ENCODE peak calls at places on chromosomes 3 and 15, in six cellular contexts. P, X, D, V, A and F are unnamed samples.

GRCh38 chr3:183811638-183812037 is 13.7 kb downstream of the MAP6D1 start:
- DNase-seq in P (no peak), A (no peak), D (no peak), X (no peak), V (no peak), F (no peak)

GRCh38 chr3:195009607-195010006 is 261.4 kb downstream of the XXYLT1 start:
- DNase-seq in X (peak; percentile 24), A (no peak), D (no peak), P (no peak), V (no peak), F (no peak)

GRCh38 chr3:10428393-10429091 is 76.8 kb downstream of the ATP2B2 start:
- DNase-seq in A (no peak), V (no peak), X (no peak), D (peak; percentile 3), P (no peak), F (no peak)

GRCh38 chr3:113629941-113630340 is 66.5 kb downstream of the USF3 start:
- DNase-seq in V (no peak), D (no peak), P (no peak), X (no peak), A (no peak), F (no peak)

GRCh38 chr15:93265046-93265658 is 176.1 kb upstream of the RGMA start:
- DNase-seq in V (no peak), P (no peak), D (no peak), A (no peak), X (no peak), F (no peak)

GRCh38 chr15:101351736-101352135 is 56.7 kb upstream of the SNRPA1 start:
- DNase-seq in X (no peak), P (no peak), A (no peak), V (no peak), D (no peak), F (no peak)

GRCh38 chr3:114121996-114122709 is 56.7 kb downstream of the DRD3 start:
- DNase-seq in D (peak; percentile 8), X (no peak), P (peak; percentile 60), V (no peak), A (no peak), F (no peak)

GRCh38 chr3:197730200-197730599 is 6.5 kb downstream of the RUBCN start:
- DNase-seq in D (no peak), A (no peak), X (no peak), P (no peak), V (no peak), F (peak; percentile 36)

GRCh38 chr15:96344706-96345559 is 14.4 kb downstream of the NR2F2 start:
- DNase-seq in V (no peak), P (no peak), D (no peak), X (no peak), A (no peak), F (no peak)

GRCh38 chr3:148077318-148077923 is 620.3 kb upstream of the AGTR1 start:
- DNase-seq in P (no peak), V (no peak), D (no peak), X (no peak), A (no peak), F (no peak)

GRCh38 chr15:70154440-70155347 is 57.0 kb upstream of the TLE3 start:
- DNase-seq in V (no peak), A (no peak), D (peak; percentile 51), P (no peak), X (no peak), F (no peak)

GRCh38 chr15:42511010-42511396 is 15.6 kb downstream of the SNAP23 start:
- DNase-seq in V (no peak), P (no peak), A (no peak), X (no peak), D (no peak), F (no peak)

GRCh38 chr3:109177888-109178287 is 41.4 kb downstream of the C3orf85 start:
- DNase-seq in V (no peak), P (no peak), X (no peak), D (no peak), A (no peak), F (no peak)

GRCh38 chr15:71596672-71597071 is 213.7 kb upstream of the NR2E3 start:
- DNase-seq in P (peak; percentile 68), X (peak; percentile 81), A (no peak), V (no peak), D (peak; percentile 33), F (no peak)

GRCh38 chr3:29319798-29320197 is 38.9 kb downstream of the RBMS3 start:
- DNase-seq in V (no peak), A (no peak), P (no peak), D (no peak), X (no peak), F (no peak)

GRCh38 chr15:79170256-79170664 is 79.7 kb upstream of the RASGRF1 start:
- DNase-seq in A (no peak), P (peak; percentile 35), X (no peak), D (no peak), V (no peak), F (no peak)

GRCh38 chr3:11582123-11582968 is 61.4 kb downstream of the VGLL4 start:
- DNase-seq in A (peak; percentile 58), V (no peak), D (peak; percentile 71), X (peak; percentile 68), P (peak; percentile 82), F (no peak)

GRCh38 chr3:42014443-42014945 is 52.6 kb upstream of the ULK4 start:
- DNase-seq in A (no peak), V (no peak), X (no peak), D (peak; percentile 18), P (no peak), F (no peak)

GRCh38 chr15:99425666-99426301 is 140.0 kb upstream of the MEF2A start:
- DNase-seq in P (peak; percentile 50), V (no peak), X (peak; percentile 38), A (no peak), D (no peak), F (no peak)

GRCh38 chr3:17162116-17162515 is 277.4 kb downstream of the PLCL2 start:
- DNase-seq in D (no peak), V (no peak), P (no peak), A (no peak), X (no peak), F (no peak)

GRCh38 chr15:38860253-38860652 is 295.6 kb upstream of the RASGRP1 start:
- DNase-seq in V (no peak), X (no peak), A (no peak), P (no peak), D (peak; percentile 17), F (no peak)

GRCh38 chr15:70974004-70974832 is 81.6 kb downstream of the LRRC49 start:
- DNase-seq in V (no peak), P (no peak), D (no peak), X (no peak), A (no peak), F (no peak)

GRCh38 chr15:80480909-80481308 is 76.7 kb downstream of the ARNT2 start:
- DNase-seq in A (no peak), P (peak; percentile 58), X (no peak), V (no peak), D (peak; percentile 50), F (no peak)

GRCh38 chr3:167813169-167814123 is 77.9 kb downstream of the SERPINI1 start:
- DNase-seq in P (no peak), X (no peak), A (no peak), V (no peak), D (no peak), F (no peak)

GRCh38 chr15:43913941-43914340 is 87.1 kb downstream of the WDR76 start:
- DNase-seq in P (no peak), D (no peak), A (no peak), V (no peak), X (no peak), F (no peak)

GRCh38 chr3:71584216-71585061 is 911 bp upstream of the FOXP1 start:
- DNase-seq in X (peak; percentile 31), P (peak; percentile 43), A (peak; percentile 75), V (peak; percentile 18), D (peak; percentile 41), F (peak; percentile 63)

GRCh38 chr3:154708554-154708953 is 278.6 kb upstream of the GPR149 start:
- DNase-seq in P (no peak), X (no peak), V (no peak), D (no peak), A (no peak), F (no peak)

GRCh38 chr3:115325539-115325938 is 178.5 kb upstream of the ZBTB20 start:
- DNase-seq in A (peak; percentile 47), X (no peak), P (peak; percentile 31), V (no peak), D (peak; percentile 8), F (no peak)

GRCh38 chr3:179973024-179973423 is 63.7 kb downstream of the PEX5L start:
- DNase-seq in V (no peak), P (no peak), A (no peak), D (no peak), X (no peak), F (no peak)

GRCh38 chr15:41746802-41747201 is 27.5 kb upstream of the MAPKBP1 start:
- DNase-seq in A (no peak), D (no peak), X (no peak), V (no peak), P (no peak), F (no peak)

GRCh38 chr3:187997946-187998561 is 155.9 kb upstream of the LPP start:
- DNase-seq in V (no peak), X (no peak), P (no peak), A (no peak), D (no peak), F (no peak)

GRCh38 chr3:66486646-66487045 is 14.2 kb downstream of the LRIG1 start:
- DNase-seq in V (no peak), A (no peak), D (no peak), P (no peak), X (no peak), F (no peak)
- H3K4me1 ChIP-seq in V (peaks cover 28% of the 10 kb centered on the region), A (peaks cover 73% of the 10 kb centered on the region), D (peaks cover 93% of the 10 kb centered on the region), P (peaks cover 97% of the 10 kb centered on the region), X (peaks cover 97% of the 10 kb centered on the region), F (peaks cover 97% of the 10 kb centered on the region)

DNA sequence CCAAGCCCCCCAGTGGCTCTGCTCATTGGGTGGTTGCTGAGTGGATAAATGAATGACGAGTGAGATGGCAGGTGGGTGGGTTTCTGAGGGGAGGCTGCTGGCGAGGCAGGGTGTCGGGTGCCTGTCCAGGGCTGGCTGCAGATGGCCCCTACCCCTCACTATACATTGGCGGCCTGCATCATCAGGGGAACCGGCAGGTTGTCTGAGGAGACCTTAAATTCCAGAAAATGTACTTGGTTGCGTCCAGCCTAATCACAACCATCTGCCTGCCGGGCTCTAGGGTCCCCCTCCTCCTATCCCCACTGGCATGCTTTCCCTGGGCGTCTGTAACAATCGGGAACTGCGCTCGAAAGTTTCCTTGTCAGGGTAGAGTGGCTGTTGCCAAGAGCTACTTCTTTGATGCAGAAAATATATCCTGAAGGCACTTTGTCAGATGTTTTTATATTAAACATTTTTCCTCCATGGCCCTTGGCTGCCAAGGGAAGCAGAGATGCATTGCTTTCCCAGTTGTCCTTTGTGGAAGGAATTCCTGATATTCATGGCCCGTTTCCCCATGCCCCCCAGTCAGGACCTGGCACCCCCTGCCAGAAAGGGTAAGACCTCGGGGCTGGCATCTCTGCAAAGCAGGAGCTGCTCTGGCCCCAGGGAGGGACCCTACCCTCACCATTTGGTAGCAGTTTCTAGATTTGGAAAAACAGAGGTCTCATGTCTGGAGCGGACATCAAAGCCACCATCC is 22.9 kb downstream of the SMAD6 start:
- DNase-seq in A (no peak), X (no peak), V (no peak), P (no peak), D (no peak), F (no peak)
- H3K4me1 ChIP-seq in A (peaks cover 32% of the 10 kb centered on the region), X (peaks cover 87% of the 10 kb centered on the region), V (no peaks in the 10 kb centered on the region), P (peaks cover 12% of the 10 kb centered on the region), D (peaks cover 4% of the 10 kb centered on the region), F (peaks cover 18% of the 10 kb centered on the region)

GRCh38 chr3:46954178-46954577 is 22.4 kb downstream of the CCDC12 start:
- DNase-seq in D (no peak), A (peak; percentile 41), X (no peak), P (no peak), V (no peak), F (no peak)
- H3K4me1 ChIP-seq in D (peaks cover 94% of the 10 kb centered on the region), A (peaks cover 88% of the 10 kb centered on the region), X (peaks cover 97% of the 10 kb centered on the region), P (peaks cover 95% of the 10 kb centered on the region), V (peaks cover 86% of the 10 kb centered on the region), F (peaks cover 91% of the 10 kb centered on the region)

GRCh38 chr3:185746470-185746869 is 78.4 kb downstream of the IGF2BP2 start:
- DNase-seq in V (no peak), X (no peak), A (no peak), P (no peak), D (no peak), F (no peak)
- H3K4me1 ChIP-seq in V (no peaks in the 10 kb centered on the region), X (peaks cover 16% of the 10 kb centered on the region), A (no peaks in the 10 kb centered on the region), P (peaks cover 22% of the 10 kb centered on the region), D (no peaks in the 10 kb centered on the region), F (no peaks in the 10 kb centered on the region)